ENCODE peak calls at places on chromosome 2, in ten cellular contexts. One of them, this sample, is unnamed.

GRCh38 chr2:47307066-47307465 is 95.9 kb upstream of the MSH2 start:
- DNase-seq in right atrium auricular region: no peak
- DNase-seq in thyroid gland: no peak
- DNase-seq in A549: no peak
- DNase-seq in GM23248: peak; percentile 29
- DNase-seq in NT2/D1: no peak
- DNase-seq in hepatocyte: no peak
- DNase-seq in mesenchymal stem cell: peak; percentile 45
- DNase-seq in Peyer's patch: no peak
- DNase-seq in cardiac muscle cell: no peak
- DNase-seq in this sample: no peak

GRCh38 chr2:37871453-37872191 is 53.5 kb upstream of the RMDN2 start:
- DNase-seq in right atrium auricular region: no peak
- DNase-seq in thyroid gland: no peak
- DNase-seq in A549: no peak
- DNase-seq in GM23248: peak; percentile 97
- DNase-seq in NT2/D1: no peak
- DNase-seq in hepatocyte: peak; percentile 53
- DNase-seq in mesenchymal stem cell: peak; percentile 91
- DNase-seq in Peyer's patch: no peak
- DNase-seq in cardiac muscle cell: no peak
- DNase-seq in this sample: no peak

GRCh38 chr2:154324601-154325000 is 373.9 kb upstream of the KCNJ3 start:
- DNase-seq in right atrium auricular region: no peak
- DNase-seq in thyroid gland: no peak
- DNase-seq in A549: no peak
- DNase-seq in GM23248: no peak
- DNase-seq in NT2/D1: no peak
- DNase-seq in hepatocyte: no peak
- DNase-seq in mesenchymal stem cell: no peak
- DNase-seq in Peyer's patch: no peak
- DNase-seq in cardiac muscle cell: no peak
- DNase-seq in this sample: no peak

GRCh38 chr2:239318091-239318725 is 82.6 kb downstream of the HDAC4 start:
- DNase-seq in right atrium auricular region: no peak
- DNase-seq in thyroid gland: no peak
- DNase-seq in A549: no peak
- DNase-seq in GM23248: no peak
- DNase-seq in NT2/D1: no peak
- DNase-seq in hepatocyte: no peak
- DNase-seq in mesenchymal stem cell: no peak
- DNase-seq in Peyer's patch: no peak
- DNase-seq in cardiac muscle cell: no peak
- DNase-seq in this sample: no peak

GRCh38 chr2:229434131-229434530 is 163.0 kb upstream of the PID1 start:
- DNase-seq in right atrium auricular region: no peak
- DNase-seq in thyroid gland: no peak
- DNase-seq in A549: no peak
- DNase-seq in GM23248: peak; percentile 21
- DNase-seq in NT2/D1: no peak
- DNase-seq in hepatocyte: no peak
- DNase-seq in mesenchymal stem cell: no peak
- DNase-seq in Peyer's patch: no peak
- DNase-seq in cardiac muscle cell: no peak
- DNase-seq in this sample: no peak

GRCh38 chr2:215929602-215930335 is 83.6 kb downstream of the MREG start:
- DNase-seq in right atrium auricular region: no peak
- DNase-seq in thyroid gland: no peak
- DNase-seq in A549: no peak
- DNase-seq in GM23248: peak; percentile 67
- DNase-seq in NT2/D1: no peak
- DNase-seq in hepatocyte: peak; percentile 42
- DNase-seq in mesenchymal stem cell: peak; percentile 49
- DNase-seq in Peyer's patch: no peak
- DNase-seq in cardiac muscle cell: no peak
- DNase-seq in this sample: no peak

GRCh38 chr2:200964498-200964897 is 1.0 kb upstream of the ORC2 start:
- DNase-seq in right atrium auricular region: no peak
- DNase-seq in thyroid gland: no peak
- DNase-seq in A549: no peak
- DNase-seq in GM23248: no peak
- DNase-seq in NT2/D1: no peak
- DNase-seq in hepatocyte: no peak
- DNase-seq in mesenchymal stem cell: no peak
- DNase-seq in Peyer's patch: no peak
- DNase-seq in cardiac muscle cell: no peak
- DNase-seq in this sample: no peak

GRCh38 chr2:98634406-98635092 is 26.2 kb downstream of the UNC50 start:
- DNase-seq in right atrium auricular region: no peak
- DNase-seq in thyroid gland: no peak
- DNase-seq in A549: peak; percentile 29
- DNase-seq in GM23248: peak; percentile 20
- DNase-seq in NT2/D1: peak; percentile 33
- DNase-seq in hepatocyte: no peak
- DNase-seq in mesenchymal stem cell: no peak
- DNase-seq in Peyer's patch: no peak
- DNase-seq in cardiac muscle cell: no peak
- DNase-seq in this sample: no peak

GRCh38 chr2:54469484-54470053 is 13.4 kb downstream of the SPTBN1 start:
- DNase-seq in right atrium auricular region: no peak
- DNase-seq in thyroid gland: no peak
- DNase-seq in A549: no peak
- DNase-seq in GM23248: no peak
- DNase-seq in NT2/D1: no peak
- DNase-seq in hepatocyte: no peak
- DNase-seq in mesenchymal stem cell: no peak
- DNase-seq in Peyer's patch: no peak
- DNase-seq in cardiac muscle cell: peak; percentile 50
- DNase-seq in this sample: no peak

GRCh38 chr2:54473876-54474275 is 17.7 kb downstream of the SPTBN1 start:
- DNase-seq in right atrium auricular region: no peak
- DNase-seq in thyroid gland: no peak
- DNase-seq in A549: no peak
- DNase-seq in GM23248: no peak
- DNase-seq in NT2/D1: no peak
- DNase-seq in hepatocyte: no peak
- DNase-seq in mesenchymal stem cell: no peak
- DNase-seq in Peyer's patch: no peak
- DNase-seq in cardiac muscle cell: no peak
- DNase-seq in this sample: no peak

GRCh38 chr2:54468643-54469042 is 12.5 kb downstream of the SPTBN1 start:
- DNase-seq in right atrium auricular region: no peak
- DNase-seq in thyroid gland: no peak
- DNase-seq in A549: no peak
- DNase-seq in GM23248: peak; percentile 85
- DNase-seq in NT2/D1: no peak
- DNase-seq in hepatocyte: no peak
- DNase-seq in mesenchymal stem cell: peak; percentile 58
- DNase-seq in Peyer's patch: no peak
- DNase-seq in cardiac muscle cell: no peak
- DNase-seq in this sample: no peak

GRCh38 chr2:54471221-54471711 is 15.1 kb downstream of the SPTBN1 start:
- DNase-seq in right atrium auricular region: peak; percentile 68
- DNase-seq in thyroid gland: peak; percentile 78
- DNase-seq in A549: peak; percentile 82
- DNase-seq in GM23248: peak; percentile 45
- DNase-seq in NT2/D1: no peak
- DNase-seq in hepatocyte: peak; percentile 61
- DNase-seq in mesenchymal stem cell: peak; percentile 81
- DNase-seq in Peyer's patch: no peak
- DNase-seq in cardiac muscle cell: peak; percentile 92
- DNase-seq in this sample: no peak

DNA sequence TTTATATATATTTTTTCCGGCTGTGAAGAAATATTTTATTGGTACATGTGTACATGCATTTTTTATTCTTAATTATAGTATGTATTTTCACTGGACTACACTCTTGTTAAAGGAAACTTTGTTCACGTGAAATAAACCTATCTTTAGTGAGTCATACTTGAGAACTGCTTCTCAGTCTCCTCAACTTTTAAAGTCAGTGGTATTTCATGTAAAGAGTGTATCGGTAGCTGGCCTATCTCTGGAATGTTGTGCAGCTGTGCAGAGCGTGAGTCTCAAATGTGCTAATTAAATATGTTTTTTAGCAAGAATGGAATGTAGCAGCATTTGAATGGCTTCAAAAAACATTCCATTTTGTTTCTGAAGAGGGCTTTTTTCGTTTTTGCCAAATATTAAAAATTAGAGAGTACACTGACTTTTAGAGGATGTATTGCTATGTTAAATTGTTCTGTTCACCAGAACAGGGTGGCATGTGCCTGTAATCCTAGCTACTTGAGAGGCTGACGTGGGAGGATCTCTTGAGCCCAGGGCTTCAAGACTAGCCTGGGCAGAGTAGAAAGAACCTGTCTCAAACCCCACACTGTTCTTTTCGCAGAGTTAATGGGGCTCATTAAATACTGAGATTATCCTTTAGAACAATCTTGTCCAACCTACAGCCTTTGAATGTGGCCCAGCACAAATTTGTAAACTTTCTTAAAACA is 14.3 kb downstream of the SPTBN1 start:
- DNase-seq in right atrium auricular region: no peak
- DNase-seq in thyroid gland: no peak
- DNase-seq in A549: no peak
- DNase-seq in GM23248: peak; percentile 60
- DNase-seq in NT2/D1: no peak
- DNase-seq in hepatocyte: peak; percentile 30
- DNase-seq in mesenchymal stem cell: peak; percentile 76
- DNase-seq in Peyer's patch: no peak
- DNase-seq in cardiac muscle cell: peak; percentile 62
- DNase-seq in this sample: no peak
- H3K4me1 ChIP-seq in right atrium auricular region: peaks cover 81% of the 10 kb centered on the region
- H3K4me1 ChIP-seq in thyroid gland: peaks cover 59% of the 10 kb centered on the region
- H3K4me1 ChIP-seq in A549: peaks cover 56% of the 10 kb centered on the region
- H3K4me1 ChIP-seq in GM23248: peaks cover 46% of the 10 kb centered on the region
- H3K4me1 ChIP-seq in NT2/D1: no peaks in the 10 kb centered on the region
- H3K4me1 ChIP-seq in hepatocyte: peaks cover 31% of the 10 kb centered on the region
- H3K4me1 ChIP-seq in mesenchymal stem cell: peaks cover 9% of the 10 kb centered on the region
- H3K4me1 ChIP-seq in Peyer's patch: no peaks in the 10 kb centered on the region
- H3K4me1 ChIP-seq in cardiac muscle cell: peaks cover 74% of the 10 kb centered on the region
- H3K4me1 ChIP-seq in this sample: peaks cover 45% of the 10 kb centered on the region

DNA sequence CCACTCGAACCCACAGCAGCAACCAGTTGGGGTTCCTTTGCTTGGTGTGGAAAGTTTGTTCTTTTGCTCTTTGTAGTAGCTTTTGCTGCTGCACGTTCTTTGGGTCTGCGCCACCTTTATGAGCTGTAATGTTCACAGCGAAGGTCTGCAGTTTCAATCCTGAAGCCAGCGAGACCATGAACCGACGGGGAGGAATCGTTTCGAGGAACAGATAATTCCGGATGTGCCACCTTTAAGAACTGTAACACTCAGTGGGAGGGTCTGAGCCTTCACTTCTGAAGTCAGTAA is 14.3 kb downstream of the GPR17 start:
- DNase-seq in right atrium auricular region: no peak
- DNase-seq in thyroid gland: no peak
- DNase-seq in A549: no peak
- DNase-seq in GM23248: no peak
- DNase-seq in NT2/D1: no peak
- DNase-seq in hepatocyte: no peak
- DNase-seq in mesenchymal stem cell: no peak
- DNase-seq in Peyer's patch: no peak
- DNase-seq in cardiac muscle cell: no peak
- DNase-seq in this sample: no peak
- H3K4me1 ChIP-seq in right atrium auricular region: peaks cover 97% of the 10 kb centered on the region
- H3K4me1 ChIP-seq in thyroid gland: peaks cover 55% of the 10 kb centered on the region
- H3K4me1 ChIP-seq in A549: no peaks in the 10 kb centered on the region
- H3K4me1 ChIP-seq in GM23248: peaks cover 16% of the 10 kb centered on the region
- H3K4me1 ChIP-seq in NT2/D1: peaks cover 28% of the 10 kb centered on the region
- H3K4me1 ChIP-seq in hepatocyte: peaks cover 11% of the 10 kb centered on the region
- H3K4me1 ChIP-seq in mesenchymal stem cell: peaks cover 27% of the 10 kb centered on the region
- H3K4me1 ChIP-seq in Peyer's patch: no peaks in the 10 kb centered on the region
- H3K4me1 ChIP-seq in cardiac muscle cell: peaks cover 29% of the 10 kb centered on the region
- H3K4me1 ChIP-seq in this sample: peaks cover 62% of the 10 kb centered on the region

GRCh38 chr2:86032861-86033595 is 72.7 kb downstream of the POLR1A start:
- DNase-seq in right atrium auricular region: no peak
- DNase-seq in thyroid gland: no peak
- DNase-seq in A549: no peak
- DNase-seq in GM23248: no peak
- DNase-seq in NT2/D1: no peak
- DNase-seq in hepatocyte: no peak
- DNase-seq in mesenchymal stem cell: no peak
- DNase-seq in Peyer's patch: no peak
- DNase-seq in cardiac muscle cell: no peak
- DNase-seq in this sample: no peak

GRCh38 chr2:86035371-86035882 is 70.3 kb downstream of the POLR1A start:
- DNase-seq in right atrium auricular region: no peak
- DNase-seq in thyroid gland: no peak
- DNase-seq in A549: no peak
- DNase-seq in GM23248: no peak
- DNase-seq in NT2/D1: no peak
- DNase-seq in hepatocyte: no peak
- DNase-seq in mesenchymal stem cell: no peak
- DNase-seq in Peyer's patch: peak; percentile 42
- DNase-seq in cardiac muscle cell: no peak
- DNase-seq in this sample: no peak

GRCh38 chr2:86031606-86032005 is 74.1 kb downstream of the POLR1A start:
- DNase-seq in right atrium auricular region: no peak
- DNase-seq in thyroid gland: no peak
- DNase-seq in A549: no peak
- DNase-seq in GM23248: no peak
- DNase-seq in NT2/D1: no peak
- DNase-seq in hepatocyte: no peak
- DNase-seq in mesenchymal stem cell: no peak
- DNase-seq in Peyer's patch: no peak
- DNase-seq in cardiac muscle cell: no peak
- DNase-seq in this sample: no peak

GRCh38 chr2:86035883-86036789 is 69.5 kb downstream of the POLR1A start:
- DNase-seq in right atrium auricular region: peak; percentile 84
- DNase-seq in thyroid gland: peak; percentile 93
- DNase-seq in A549: no peak
- DNase-seq in GM23248: peak; percentile 91
- DNase-seq in NT2/D1: no peak
- DNase-seq in hepatocyte: peak; percentile 66
- DNase-seq in mesenchymal stem cell: peak; percentile 90
- DNase-seq in Peyer's patch: peak; percentile 89
- DNase-seq in cardiac muscle cell: no peak
- DNase-seq in this sample: no peak

GRCh38 chr2:86033751-86034680 is 71.7 kb downstream of the POLR1A start:
- DNase-seq in right atrium auricular region: no peak
- DNase-seq in thyroid gland: peak; percentile 64
- DNase-seq in A549: no peak
- DNase-seq in GM23248: no peak
- DNase-seq in NT2/D1: no peak
- DNase-seq in hepatocyte: no peak
- DNase-seq in mesenchymal stem cell: no peak
- DNase-seq in Peyer's patch: no peak
- DNase-seq in cardiac muscle cell: peak; percentile 63
- DNase-seq in this sample: no peak
- H3K4me1 ChIP-seq in right atrium auricular region: peaks cover 51% of the 10 kb centered on the region
- H3K4me1 ChIP-seq in thyroid gland: peaks cover 80% of the 10 kb centered on the region
- H3K4me1 ChIP-seq in A549: peaks cover 15% of the 10 kb centered on the region
- H3K4me1 ChIP-seq in GM23248: peaks cover 36% of the 10 kb centered on the region
- H3K4me1 ChIP-seq in NT2/D1: no peaks in the 10 kb centered on the region
- H3K4me1 ChIP-seq in hepatocyte: peaks cover 26% of the 10 kb centered on the region
- H3K4me1 ChIP-seq in mesenchymal stem cell: peaks cover 32% of the 10 kb centered on the region
- H3K4me1 ChIP-seq in Peyer's patch: peaks cover 6% of the 10 kb centered on the region
- H3K4me1 ChIP-seq in cardiac muscle cell: peaks cover 17% of the 10 kb centered on the region
- H3K4me1 ChIP-seq in this sample: peaks cover 52% of the 10 kb centered on the region

DNA sequence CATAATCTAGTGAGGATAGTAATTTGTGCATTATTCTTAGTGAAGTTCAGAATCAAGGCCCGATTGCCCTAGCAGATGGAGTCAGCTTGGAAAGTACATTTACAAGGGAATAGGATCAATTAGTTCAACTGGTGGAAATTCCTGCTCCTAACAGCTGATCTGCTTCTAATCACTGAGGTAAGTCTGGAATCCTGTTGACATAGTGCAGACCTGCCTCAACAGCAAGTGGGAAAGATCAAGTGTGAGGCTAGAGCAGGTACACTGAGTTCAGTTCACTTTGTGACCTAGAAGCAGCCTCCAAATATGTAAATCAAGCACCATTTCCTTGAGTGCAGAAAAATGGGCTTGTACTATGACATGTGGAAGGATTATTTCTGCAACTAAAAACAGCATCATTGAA is 111.2 kb upstream of the NOSTRIN start:
- DNase-seq in right atrium auricular region: no peak
- DNase-seq in thyroid gland: peak; percentile 25
- DNase-seq in A549: no peak
- DNase-seq in GM23248: no peak
- DNase-seq in NT2/D1: no peak
- DNase-seq in hepatocyte: no peak
- DNase-seq in mesenchymal stem cell: no peak
- DNase-seq in Peyer's patch: no peak
- DNase-seq in cardiac muscle cell: peak; percentile 65
- DNase-seq in this sample: no peak
- H3K4me1 ChIP-seq in right atrium auricular region: peaks cover 12% of the 10 kb centered on the region
- H3K4me1 ChIP-seq in thyroid gland: peaks cover 31% of the 10 kb centered on the region
- H3K4me1 ChIP-seq in A549: no peaks in the 10 kb centered on the region
- H3K4me1 ChIP-seq in GM23248: peaks cover 8% of the 10 kb centered on the region
- H3K4me1 ChIP-seq in NT2/D1: no peaks in the 10 kb centered on the region
- H3K4me1 ChIP-seq in hepatocyte: peaks cover 32% of the 10 kb centered on the region
- H3K4me1 ChIP-seq in mesenchymal stem cell: peaks cover 4% of the 10 kb centered on the region
- H3K4me1 ChIP-seq in Peyer's patch: no peaks in the 10 kb centered on the region
- H3K4me1 ChIP-seq in cardiac muscle cell: peaks cover 17% of the 10 kb centered on the region
- H3K4me1 ChIP-seq in this sample: no peaks in the 10 kb centered on the region

This sample was measured in upper lobe of left lung.